ENCODE peak calls at places on chromosomes 1 and 21, in seven cellular contexts. V, H, T, L, Q, C and S are unnamed samples.

GRCh38 chr1:2560299-2561073 is 4.3 kb downstream of the TNFRSF14 start:
- DNase-seq in V (no peak), H (no peak), T (no peak), L (no peak), Q (no peak), C (no peak), S (no peak)

GRCh38 chr1:79207331-79207730 is 200.8 kb upstream of the ADGRL4 start:
- DNase-seq in V (no peak), H (no peak), T (no peak), L (no peak), Q (no peak), C (no peak), S (no peak)

GRCh38 chr1:216905052-216905580 is 181.9 kb upstream of the ESRRG start:
- DNase-seq in V (no peak), H (no peak), T (no peak), L (no peak), Q (no peak), C (no peak), S (no peak)

GRCh38 chr21:41260428-41260827 is 56.2 kb upstream of the FAM3B start:
- DNase-seq in V (no peak), H (no peak), T (no peak), L (no peak), Q (no peak), C (no peak), S (no peak)

GRCh38 chr1:191851799-191852595 is 306.3 kb upstream of the RGS18 start:
- DNase-seq in V (no peak), H (no peak), T (no peak), L (no peak), Q (no peak), C (peak), S (no peak)

GRCh38 chr21:26445440-26445839 is 127.6 kb downstream of the CYYR1 start:
- DNase-seq in V (no peak), H (peak), T (no peak), L (no peak), Q (peak), C (no peak), S (no peak)

GRCh38 chr1:109650609-109651008 is 5.3 kb upstream of the GSTM4 start:
- DNase-seq in V (no peak), H (no peak), T (no peak), L (no peak), Q (no peak), C (no peak), S (no peak)

GRCh38 chr1:53637726-53638640 is 101.0 kb downstream of the GLIS1 start:
- DNase-seq in V (no peak), H (no peak), T (no peak), L (no peak), Q (no peak), C (no peak), S (no peak)

GRCh38 chr1:151368745-151369610 is 3.5 kb downstream of the SELENBP1 start:
- DNase-seq in V (no peak), H (no peak), T (no peak), L (no peak), Q (no peak), C (no peak), S (no peak)

GRCh38 chr1:201495447-201496295 is 11.3 kb downstream of the CSRP1 start:
- DNase-seq in V (no peak), H (peak), T (no peak), L (no peak), Q (peak), C (no peak), S (no peak)

GRCh38 chr1:21258331-21259134 is 31.7 kb downstream of the ECE1 start:
- DNase-seq in V (no peak), H (no peak), T (no peak), L (no peak), Q (no peak), C (no peak), S (no peak)

GRCh38 chr1:56135069-56135863 is 444.1 kb downstream of the PLPP3 start:
- DNase-seq in V (no peak), H (peak), T (peak), L (no peak), Q (peak), C (no peak), S (no peak)

GRCh38 chr1:179042087-179042486 is 16.4 kb downstream of the FAM20B start:
- DNase-seq in V (no peak), H (no peak), T (no peak), L (no peak), Q (no peak), C (no peak), S (no peak)

GRCh38 chr1:230163719-230164118 is 96.7 kb downstream of the GALNT2 start:
- DNase-seq in V (no peak), H (no peak), T (no peak), L (no peak), Q (peak), C (no peak), S (no peak)

GRCh38 chr1:89998306-89998705 is 3.4 kb downstream of the ZNF326 start:
- DNase-seq in V (no peak), H (peak), T (no peak), L (no peak), Q (peak), C (no peak), S (no peak)

GRCh38 chr1:42807056-42807668 is 9.8 kb upstream of the ERMAP start:
- DNase-seq in V (no peak), H (no peak), T (no peak), L (no peak), Q (no peak), C (no peak), S (no peak)

GRCh38 chr1:72557446-72558049 is 275.2 kb upstream of the NEGR1 start:
- DNase-seq in V (no peak), H (peak), T (peak), L (no peak), Q (peak), C (no peak), S (no peak)

GRCh38 chr1:165580931-165581871 is 37.4 kb downstream of the LRRC52 start:
- DNase-seq in V (no peak), H (peak), T (no peak), L (no peak), Q (peak), C (no peak), S (no peak)

GRCh38 chr1:6959491-6959890 is 174.2 kb downstream of the CAMTA1 start:
- DNase-seq in V (no peak), H (no peak), T (no peak), L (no peak), Q (no peak), C (no peak), S (no peak)

GRCh38 chr1:74729741-74730478 is 2.9 kb downstream of the CRYZ start:
- DNase-seq in V (no peak), H (peak), T (no peak), L (no peak), Q (peak), C (no peak), S (no peak)